ENCODE peak calls at places on chromosomes 3 and 15, in eight cellular contexts. D, W, J, Z, C, Y, Q and H are unnamed samples.

GRCh38 chr3:13519392-13519791 is 29.5 kb upstream of the FBLN2 start:
- DNase-seq in D (no peak), W (no peak), J (no peak), Z (no peak), C (no peak), Y (no peak), Q (no peak), H (no peak)

GRCh38 chr3:128447561-128448013 is 19.1 kb downstream of the DNAJB8 start:
- DNase-seq in D (no peak), W (no peak), J (no peak), Z (no peak), C (no peak), Y (peak), Q (no peak), H (no peak)

GRCh38 chr3:124033360-124034015 is 41.6 kb upstream of the ROPN1 start:
- DNase-seq in D (peak), W (peak), J (no peak), Z (no peak), C (no peak), Y (no peak), Q (no peak), H (peak)

GRCh38 chr3:100083209-100083608 is 31.1 kb downstream of the FILIP1L start:
- DNase-seq in D (no peak), W (no peak), J (no peak), Z (no peak), C (no peak), Y (no peak), Q (no peak), H (no peak)

GRCh38 chr3:194750409-194750808 is 64.7 kb downstream of the FAM43A start:
- DNase-seq in D (no peak), W (no peak), J (no peak), Z (no peak), C (no peak), Y (no peak), Q (no peak), H (no peak)

GRCh38 chr3:150078983-150079739 is 108.5 kb upstream of the PFN2 start:
- DNase-seq in D (peak), W (no peak), J (no peak), Z (peak), C (no peak), Y (peak), Q (no peak), H (peak)

GRCh38 chr15:69592954-69593353 is 140.3 kb downstream of the RPLP1 start:
- DNase-seq in D (no peak), W (no peak), J (no peak), Z (no peak), C (no peak), Y (no peak), Q (no peak), H (no peak)

GRCh38 chr15:25185791-25186190 is 231.0 kb downstream of the SNRPN start:
- DNase-seq in D (no peak), W (no peak), J (no peak), Z (no peak), C (no peak), Y (no peak), Q (no peak), H (no peak)

GRCh38 chr3:73188707-73189106 is 127.2 kb downstream of the EBLN2 start:
- DNase-seq in D (no peak), W (no peak), J (no peak), Z (no peak), C (no peak), Y (no peak), Q (no peak), H (no peak)

GRCh38 chr3:49873623-49874022 is 3.9 kb upstream of the CAMKV start:
- DNase-seq in D (no peak), W (no peak), J (no peak), Z (no peak), C (no peak), Y (no peak), Q (no peak), H (no peak)

GRCh38 chr3:43319364-43319763 is 33.0 kb downstream of the SNRK start:
- DNase-seq in D (no peak), W (no peak), J (no peak), Z (no peak), C (no peak), Y (no peak), Q (no peak), H (no peak)

GRCh38 chr15:78932216-78932808 is 12.5 kb downstream of the CTSH start:
- DNase-seq in D (no peak), W (no peak), J (no peak), Z (no peak), C (no peak), Y (no peak), Q (no peak), H (no peak)

GRCh38 chr3:107945406-107945805 is 145.4 kb downstream of the CD47 start:
- DNase-seq in D (no peak), W (no peak), J (no peak), Z (no peak), C (no peak), Y (no peak), Q (no peak), H (no peak)

GRCh38 chr15:92375057-92375456 is 18.6 kb upstream of the ST8SIA2 start:
- DNase-seq in D (no peak), W (no peak), J (no peak), Z (no peak), C (no peak), Y (no peak), Q (no peak), H (no peak)

GRCh38 chr3:42670051-42670576 is 15.2 kb upstream of the KLHL40 start:
- DNase-seq in D (no peak), W (no peak), J (no peak), Z (no peak), C (no peak), Y (no peak), Q (no peak), H (no peak)

GRCh38 chr3:90184861-90185260 is 1077.4 kb downstream of the EPHA3 start:
- DNase-seq in D (peak), W (no peak), J (no peak), Z (peak), C (no peak), Y (peak), Q (no peak), H (peak)

GRCh38 chr3:64187065-64187959 is 38.0 kb downstream of the PRICKLE2 start:
- DNase-seq in D (peak), W (no peak), J (no peak), Z (peak), C (no peak), Y (peak), Q (no peak), H (peak)

GRCh38 chr15:45871121-45871855 is 236.5 kb downstream of the SQOR start:
- DNase-seq in D (no peak), W (no peak), J (no peak), Z (peak), C (no peak), Y (no peak), Q (no peak), H (peak)

GRCh38 chr15:100256985-100257650 is 84.7 kb downstream of the ADAMTS17 start:
- DNase-seq in D (no peak), W (peak), J (no peak), Z (no peak), C (no peak), Y (no peak), Q (no peak), H (no peak)

GRCh38 chr3:63763156-63763555 is 55.9 kb upstream of the C3orf49 start:
- DNase-seq in D (peak), W (no peak), J (no peak), Z (no peak), C (no peak), Y (no peak), Q (no peak), H (peak)

GRCh38 chr3:180274536-180274935 is 237.8 kb upstream of the PEX5L start:
- DNase-seq in D (no peak), W (no peak), J (no peak), Z (no peak), C (no peak), Y (no peak), Q (no peak), H (no peak)

GRCh38 chr3:72678892-72679291 is 169.4 kb downstream of the SHQ1 start:
- DNase-seq in D (peak), W (no peak), J (no peak), Z (no peak), C (no peak), Y (peak), Q (no peak), H (peak)

GRCh38 chr3:16528581-16528993 is 15.1 kb upstream of the RFTN1 start:
- DNase-seq in D (peak), W (no peak), J (no peak), Z (no peak), C (no peak), Y (no peak), Q (no peak), H (peak)

GRCh38 chr3:187027531-187027936 is 97.2 kb downstream of the ST6GAL1 start:
- DNase-seq in D (no peak), W (no peak), J (no peak), Z (no peak), C (no peak), Y (no peak), Q (peak), H (no peak)

GRCh38 chr3:46312996-46313395 is 40.9 kb upstream of the CCR2 start:
- DNase-seq in D (peak), W (no peak), J (no peak), Z (no peak), C (no peak), Y (no peak), Q (no peak), H (no peak)

GRCh38 chr3:197807969-197808587 is 17.0 kb downstream of the LRCH3 start:
- DNase-seq in D (peak), W (no peak), J (no peak), Z (no peak), C (no peak), Y (no peak), Q (no peak), H (no peak)

GRCh38 chr3:15797600-15798303 is at the start of gene ANKRD28:
- DNase-seq in D (peak), W (no peak), J (peak), Z (peak), C (no peak), Y (peak), Q (no peak), H (peak)

GRCh38 chr3:78268716-78269668 is 1229.1 kb downstream of the ROBO2 start:
- DNase-seq in D (peak), W (no peak), J (no peak), Z (no peak), C (no peak), Y (peak), Q (no peak), H (no peak)

GRCh38 chr3:46971742-46972141 is 4.8 kb downstream of the CCDC12 start:
- DNase-seq in D (no peak), W (no peak), J (no peak), Z (no peak), C (no peak), Y (no peak), Q (no peak), H (no peak)

GRCh38 chr15:70160803-70161565 is 63.3 kb upstream of the TLE3 start:
- DNase-seq in D (no peak), W (no peak), J (no peak), Z (no peak), C (no peak), Y (no peak), Q (no peak), H (no peak)

GRCh38 chr3:11145888-11146287 is 8.4 kb upstream of the HRH1 start:
- DNase-seq in D (peak), W (no peak), J (no peak), Z (no peak), C (no peak), Y (peak), Q (no peak), H (peak)

GRCh38 chr3:72673011-72673771 is 175.1 kb downstream of the SHQ1 start:
- DNase-seq in D (no peak), W (no peak), J (no peak), Z (no peak), C (no peak), Y (no peak), Q (no peak), H (no peak)

GRCh38 chr15:60592386-60593339 is 113.7 kb upstream of the ICE2 start:
- DNase-seq in D (peak), W (peak), J (peak), Z (no peak), C (peak), Y (no peak), Q (peak), H (peak)

GRCh38 chr15:48774484-48774883 is 36.4 kb downstream of the CEP152 start:
- DNase-seq in D (no peak), W (no peak), J (no peak), Z (no peak), C (no peak), Y (no peak), Q (no peak), H (no peak)

GRCh38 chr15:96893159-96893906 is 562.8 kb downstream of the NR2F2 start:
- DNase-seq in D (peak), W (no peak), J (no peak), Z (peak), C (no peak), Y (peak), Q (no peak), H (peak)

GRCh38 chr3:59771760-59772159 is 721.9 kb upstream of the CFAP20DC start:
- DNase-seq in D (peak), W (no peak), J (no peak), Z (peak), C (no peak), Y (peak), Q (no peak), H (peak)

GRCh38 chr3:64642327-64643151 is 45.3 kb downstream of the ADAMTS9 start:
- DNase-seq in D (no peak), W (no peak), J (no peak), Z (no peak), C (no peak), Y (no peak), Q (no peak), H (no peak)